ENCODE peak calls at places on chromosomes 2 and 18, in six cellular contexts. F is IMR-90, V is H9, A is mesenchymal stem cell, X is trophoblast cell, M is H1. S is an unnamed sample.

GRCh38 chr2:127165539-127165935 is 54.6 kb downstream of the CYP27C1 start:
- DNase-seq in F (no peak), V (no peak), A (no peak), X (no peak), M (no peak), S (no peak)

GRCh38 chr18:10120622-10121021 is 206.8 kb downstream of the VAPA start:
- DNase-seq in F (no peak), V (no peak), A (no peak), X (no peak), M (no peak), S (no peak)

GRCh38 chr2:120985997-120986651 is 250.5 kb downstream of the GLI2 start:
- DNase-seq in F (no peak), V (no peak), A (no peak), X (no peak), M (no peak), S (no peak)

GRCh38 chr2:42118759-42119569 is 50.2 kb upstream of the EML4 start:
- DNase-seq in F (no peak), V (no peak), A (no peak), X (no peak), M (no peak), S (no peak)

GRCh38 chr2:151669585-151670081 is 64.6 kb downstream of the NEB start:
- DNase-seq in F (no peak), V (no peak), A (no peak), X (peak; percentile 15), M (peak; percentile 21), S (no peak)

GRCh38 chr18:64132871-64133270 is 16.0 kb downstream of the LINC00305 start:
- DNase-seq in F (no peak), V (no peak), A (no peak), X (no peak), M (no peak), S (no peak)

GRCh38 chr2:109200616-109201464 is 71.8 kb downstream of the SH3RF3 start:
- DNase-seq in F (no peak), V (no peak), A (no peak), X (no peak), M (no peak), S (no peak)

GRCh38 chr2:175309799-175310198 is 128.3 kb upstream of the ATP5MC3 start:
- DNase-seq in F (peak; percentile 10), V (peak; percentile 70), A (peak; percentile 25), X (peak; percentile 4), M (peak; percentile 23), S (no peak)

GRCh38 chr18:55509631-55510372 is 78.2 kb downstream of the TCF4 start:
- DNase-seq in F (peak; percentile 95), V (no peak), A (peak; percentile 92), X (peak; percentile 16), M (no peak), S (no peak)

GRCh38 chr2:101638156-101638809 is 59.2 kb upstream of the MAP4K4 start:
- DNase-seq in F (no peak), V (no peak), A (no peak), X (peak; percentile 39), M (no peak), S (no peak)

GRCh38 chr2:86520153-86520552 is 43.1 kb downstream of the CHMP3 start:
- DNase-seq in F (no peak), V (no peak), A (no peak), X (no peak), M (no peak), S (no peak)

GRCh38 chr2:234550056-234550455 is 53.2 kb upstream of the ARL4C start:
- DNase-seq in F (no peak), V (no peak), A (no peak), X (no peak), M (no peak), S (no peak)

GRCh38 chr18:30622635-30623034 is 419.9 kb downstream of the DSC3 start:
- DNase-seq in F (no peak), V (no peak), A (no peak), X (no peak), M (no peak), S (no peak)

GRCh38 chr2:1730047-1730937 is 14.0 kb downstream of the PXDN start:
- DNase-seq in F (peak; percentile 89), V (peak; percentile 65), A (peak; percentile 95), X (peak; percentile 91), M (no peak), S (no peak)

GRCh38 chr2:223846524-223846923 is 9.1 kb upstream of the AP1S3 start:
- DNase-seq in F (peak; percentile 93), V (no peak), A (peak; percentile 85), X (peak; percentile 69), M (no peak), S (no peak)

GRCh38 chr2:199490049-199490448 is 32.3 kb upstream of the SATB2 start:
- DNase-seq in F (no peak), V (no peak), A (no peak), X (no peak), M (no peak), S (no peak)

GRCh38 chr2:169175112-169175511 is 105.7 kb downstream of the DHRS9 start:
- DNase-seq in F (no peak), V (no peak), A (no peak), X (peak; percentile 18), M (no peak), S (no peak)

GRCh38 chr2:28310107-28310506 is 82.6 kb upstream of the FOSL2 start:
- DNase-seq in F (no peak), V (no peak), A (no peak), X (no peak), M (no peak), S (no peak)

GRCh38 chr18:59787998-59788875 is 91.0 kb upstream of the CCBE1 start:
- DNase-seq in F (peak; percentile 82), V (no peak), A (peak; percentile 43), X (no peak), M (no peak), S (no peak)

GRCh38 chr18:58241877-58242276 is 197.9 kb downstream of the NEDD4L start:
- DNase-seq in F (peak; percentile 93), V (no peak), A (peak; percentile 31), X (no peak), M (no peak), S (no peak)

GRCh38 chr2:74864728-74865722 is 31.1 kb downstream of the HK2 start:
- DNase-seq in F (peak; percentile 70), V (peak; percentile 56), A (no peak), X (peak; percentile 94), M (no peak), S (no peak)

GRCh38 chr2:39772086-39772811 is 6.8 kb downstream of the THUMPD2 start:
- DNase-seq in F (peak; percentile 79), V (no peak), A (peak; percentile 63), X (no peak), M (no peak), S (no peak)

GRCh38 chr18:42706618-42707017 is 408.9 kb downstream of the RIT2 start:
- DNase-seq in F (no peak), V (peak; percentile 26), A (no peak), X (peak; percentile 22), M (no peak), S (no peak)

GRCh38 chr2:26511466-26511865 is 33.5 kb upstream of the OTOF start:
- DNase-seq in F (no peak), V (no peak), A (no peak), X (no peak), M (no peak), S (no peak)

GRCh38 chr2:26509141-26509540 is 31.2 kb upstream of the OTOF start:
- DNase-seq in F (no peak), V (no peak), A (no peak), X (no peak), M (no peak), S (no peak)

GRCh38 chr2:26513261-26513660 is 35.3 kb upstream of the OTOF start:
- DNase-seq in F (no peak), V (no peak), A (no peak), X (no peak), M (no peak), S (no peak)

GRCh38 chr2:26514045-26514444 is 36.1 kb upstream of the OTOF start:
- DNase-seq in F (no peak), V (no peak), A (no peak), X (no peak), M (no peak), S (no peak)

DNA sequence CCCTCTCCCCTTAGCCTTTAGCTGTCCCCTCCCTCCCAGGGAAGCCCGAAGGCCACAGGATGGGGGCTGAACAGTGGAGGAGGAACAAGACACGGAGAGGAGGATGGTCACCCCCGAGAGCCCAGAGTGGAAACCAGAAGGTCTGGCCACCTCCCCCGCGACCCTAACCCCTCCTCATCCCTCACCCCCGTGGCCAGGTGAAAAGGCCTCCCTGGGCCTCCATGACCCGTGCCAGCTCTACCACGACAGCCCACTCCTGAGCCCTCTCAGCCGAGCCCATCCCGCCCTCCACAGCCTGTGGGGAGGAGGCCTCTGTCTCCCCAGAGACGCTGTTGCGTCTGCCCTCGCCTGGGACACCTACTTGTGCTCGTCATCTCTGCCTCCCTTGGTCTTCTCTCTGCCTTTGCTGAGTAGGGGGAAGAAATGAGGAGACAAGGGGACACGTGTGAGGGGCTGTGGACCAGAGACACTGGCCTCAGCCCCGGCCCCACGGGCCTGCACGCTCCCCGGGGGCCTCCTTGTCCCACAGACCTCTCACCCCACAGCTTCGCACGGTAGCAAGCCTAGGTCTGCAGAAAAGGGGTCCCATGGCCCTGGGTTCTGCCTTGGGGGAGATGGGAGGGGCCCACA is 32.5 kb upstream of the OTOF start:
- DNase-seq in F (no peak), V (no peak), A (no peak), X (no peak), M (no peak), S (no peak)
- H2AFZ ChIP-seq in F (no peak overlapping the region), V (no peak overlapping the region), A (no peak overlapping the region), X (no peak overlapping the region), M (no peak overlapping the region), S (no peak overlapping the region)

GRCh38 chr2:227782804-227783203 is 30.8 kb upstream of the CCL20 start:
- DNase-seq in F (no peak), V (no peak), A (no peak), X (no peak), M (no peak), S (no peak)
- H3K9ac ChIP-seq in F (no peak overlapping the region), V (no peak overlapping the region), A (no peak overlapping the region), X (no peak overlapping the region), M (no peak overlapping the region), S (no peak overlapping the region)

DNA sequence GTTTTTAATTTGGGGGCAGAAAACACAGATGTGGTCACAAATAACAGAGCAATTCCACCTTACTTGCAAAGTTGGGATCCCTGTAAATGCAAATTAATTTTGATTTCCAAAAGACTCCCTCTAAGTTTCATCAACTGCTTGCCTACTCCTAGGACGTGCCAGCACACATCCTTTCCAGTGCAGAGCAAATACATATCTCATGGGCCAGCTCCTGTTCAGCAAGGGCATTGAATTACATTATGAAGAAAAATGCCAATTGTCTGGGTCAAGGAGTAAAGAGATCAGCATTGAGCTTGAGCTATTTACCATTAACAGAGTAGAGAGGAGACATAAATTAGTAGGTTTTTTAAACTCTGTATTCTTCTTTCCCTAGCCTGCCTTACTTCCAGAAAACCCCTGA is 18.8 kb downstream of the PID1 start:
- DNase-seq in F (no peak), V (no peak), A (no peak), X (no peak), M (no peak), S (no peak)
- H2BK5ac ChIP-seq in F (no peak overlapping the region), V (no peak overlapping the region), A (no peak overlapping the region), X (no peak overlapping the region), M (no peak overlapping the region), S (no peak overlapping the region)

DNA sequence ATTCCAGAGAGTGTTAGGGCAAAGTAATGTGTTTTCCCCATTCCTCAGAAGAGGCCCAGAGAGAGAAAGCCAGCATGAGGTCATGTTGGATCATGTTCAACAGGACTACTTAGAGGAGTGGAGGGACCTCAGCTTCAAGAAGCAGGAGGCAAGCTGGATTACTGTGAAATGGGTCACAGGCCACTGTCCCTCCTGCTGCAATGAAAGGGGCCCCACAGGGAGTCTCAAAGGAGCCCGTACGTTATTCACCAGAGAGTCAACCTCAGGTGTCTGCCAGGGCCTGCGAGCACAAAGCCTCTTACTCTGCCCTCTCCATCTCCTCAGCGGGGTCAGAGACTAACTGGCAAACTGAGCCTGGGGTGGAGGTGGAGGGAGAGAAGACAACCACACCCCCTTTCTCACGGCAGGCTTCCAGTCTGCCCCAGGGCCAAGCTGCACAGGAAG is 27.2 kb upstream of the ACYP2 start:
- DNase-seq in F (peak; percentile 57), V (no peak), A (peak; percentile 5), X (no peak), M (no peak), S (no peak)
- H2AFZ ChIP-seq in F (peak overlapping the region; percentile 4), V (no peak overlapping the region), A (no peak overlapping the region), X (no peak overlapping the region), M (no peak overlapping the region), S (no peak overlapping the region)

S was measured in neuronal stem cell.